ENCODE peak calls at places on chromosomes 16 and 17, in six cellular contexts. One of them, this sample, is unnamed.

GRCh38 chr17:81239714-81240555 is 817 bp downstream of the NDUFAF8 start:
- DNase-seq in IMR-90: peak
- DNase-seq in PC-9: no peak
- DNase-seq in fibroblast of lung: no peak
- DNase-seq in GM23338: peak
- DNase-seq in dorsolateral prefrontal cortex: no peak
- DNase-seq in this sample: no peak

GRCh38 chr17:57662644-57663308 is 82.3 kb downstream of the CCDC182 start:
- DNase-seq in IMR-90: peak
- DNase-seq in PC-9: peak
- DNase-seq in fibroblast of lung: peak
- DNase-seq in GM23338: peak
- DNase-seq in dorsolateral prefrontal cortex: peak
- DNase-seq in this sample: peak

GRCh38 chr17:1720856-1721386 is 3.6 kb upstream of the WDR81 start:
- DNase-seq in IMR-90: peak
- DNase-seq in PC-9: no peak
- DNase-seq in fibroblast of lung: peak
- DNase-seq in GM23338: peak
- DNase-seq in dorsolateral prefrontal cortex: peak
- DNase-seq in this sample: no peak

GRCh38 chr17:20706752-20707372 is 127.3 kb downstream of the CDRT15L2 start:
- DNase-seq in IMR-90: no peak
- DNase-seq in PC-9: no peak
- DNase-seq in fibroblast of lung: no peak
- DNase-seq in GM23338: no peak
- DNase-seq in dorsolateral prefrontal cortex: no peak
- DNase-seq in this sample: no peak

GRCh38 chr17:65532491-65532890 is 29.0 kb downstream of the AXIN2 start:
- DNase-seq in IMR-90: no peak
- DNase-seq in PC-9: peak
- DNase-seq in fibroblast of lung: no peak
- DNase-seq in GM23338: no peak
- DNase-seq in dorsolateral prefrontal cortex: no peak
- DNase-seq in this sample: no peak

GRCh38 chr16:70750893-70751467 is 50.0 kb downstream of the VAC14 start:
- DNase-seq in IMR-90: peak
- DNase-seq in PC-9: no peak
- DNase-seq in fibroblast of lung: peak
- DNase-seq in GM23338: no peak
- DNase-seq in dorsolateral prefrontal cortex: no peak
- DNase-seq in this sample: peak

GRCh38 chr17:61412860-61413653 is 13.4 kb downstream of the TBX2 start:
- DNase-seq in IMR-90: no peak
- DNase-seq in PC-9: no peak
- DNase-seq in fibroblast of lung: no peak
- DNase-seq in GM23338: peak
- DNase-seq in dorsolateral prefrontal cortex: peak
- DNase-seq in this sample: no peak

GRCh38 chr17:45906927-45907622 is 12.7 kb downstream of the MAPT start:
- DNase-seq in IMR-90: no peak
- DNase-seq in PC-9: no peak
- DNase-seq in fibroblast of lung: no peak
- DNase-seq in GM23338: no peak
- DNase-seq in dorsolateral prefrontal cortex: no peak
- DNase-seq in this sample: no peak

GRCh38 chr16:13453938-13454553 is 465.9 kb upstream of the ERCC4 start:
- DNase-seq in IMR-90: no peak
- DNase-seq in PC-9: no peak
- DNase-seq in fibroblast of lung: peak
- DNase-seq in GM23338: peak
- DNase-seq in dorsolateral prefrontal cortex: no peak
- DNase-seq in this sample: no peak

GRCh38 chr16:3641801-3642396 is 12.6 kb upstream of the DNASE1 start:
- DNase-seq in IMR-90: no peak
- DNase-seq in PC-9: no peak
- DNase-seq in fibroblast of lung: no peak
- DNase-seq in GM23338: no peak
- DNase-seq in dorsolateral prefrontal cortex: peak
- DNase-seq in this sample: no peak

GRCh38 chr17:78727057-78727456 is 55.0 kb downstream of the CYTH1 start:
- DNase-seq in IMR-90: no peak
- DNase-seq in PC-9: no peak
- DNase-seq in fibroblast of lung: no peak
- DNase-seq in GM23338: no peak
- DNase-seq in dorsolateral prefrontal cortex: no peak
- DNase-seq in this sample: no peak

GRCh38 chr17:15659663-15660062 is 24.4 kb downstream of the TRIM16 start:
- DNase-seq in IMR-90: no peak
- DNase-seq in PC-9: peak
- DNase-seq in fibroblast of lung: peak
- DNase-seq in GM23338: peak
- DNase-seq in dorsolateral prefrontal cortex: no peak
- DNase-seq in this sample: no peak

GRCh38 chr16:4699030-4699556 is 5.7 kb downstream of the NUDT16L1 start:
- DNase-seq in IMR-90: no peak
- DNase-seq in PC-9: no peak
- DNase-seq in fibroblast of lung: no peak
- DNase-seq in GM23338: no peak
- DNase-seq in dorsolateral prefrontal cortex: no peak
- DNase-seq in this sample: no peak

GRCh38 chr17:49401971-49402491 is 12.7 kb downstream of the PHB1 start:
- DNase-seq in IMR-90: no peak
- DNase-seq in PC-9: no peak
- DNase-seq in fibroblast of lung: no peak
- DNase-seq in GM23338: no peak
- DNase-seq in dorsolateral prefrontal cortex: peak
- DNase-seq in this sample: no peak

GRCh38 chr17:82687375-82687861 is 11.1 kb downstream of the RAB40B start:
- DNase-seq in IMR-90: peak
- DNase-seq in PC-9: peak
- DNase-seq in fibroblast of lung: peak
- DNase-seq in GM23338: no peak
- DNase-seq in dorsolateral prefrontal cortex: no peak
- DNase-seq in this sample: no peak
- TF ChIP-seq CTCF in IMR-90: no peak
- TF ChIP-seq CTCF in PC-9: no peak
- TF ChIP-seq CTCF in fibroblast of lung: no peak
- TF ChIP-seq CTCF in GM23338: no peak
- TF ChIP-seq CTCF in dorsolateral prefrontal cortex: no peak
- TF ChIP-seq CTCF in this sample: no peak

DNA sequence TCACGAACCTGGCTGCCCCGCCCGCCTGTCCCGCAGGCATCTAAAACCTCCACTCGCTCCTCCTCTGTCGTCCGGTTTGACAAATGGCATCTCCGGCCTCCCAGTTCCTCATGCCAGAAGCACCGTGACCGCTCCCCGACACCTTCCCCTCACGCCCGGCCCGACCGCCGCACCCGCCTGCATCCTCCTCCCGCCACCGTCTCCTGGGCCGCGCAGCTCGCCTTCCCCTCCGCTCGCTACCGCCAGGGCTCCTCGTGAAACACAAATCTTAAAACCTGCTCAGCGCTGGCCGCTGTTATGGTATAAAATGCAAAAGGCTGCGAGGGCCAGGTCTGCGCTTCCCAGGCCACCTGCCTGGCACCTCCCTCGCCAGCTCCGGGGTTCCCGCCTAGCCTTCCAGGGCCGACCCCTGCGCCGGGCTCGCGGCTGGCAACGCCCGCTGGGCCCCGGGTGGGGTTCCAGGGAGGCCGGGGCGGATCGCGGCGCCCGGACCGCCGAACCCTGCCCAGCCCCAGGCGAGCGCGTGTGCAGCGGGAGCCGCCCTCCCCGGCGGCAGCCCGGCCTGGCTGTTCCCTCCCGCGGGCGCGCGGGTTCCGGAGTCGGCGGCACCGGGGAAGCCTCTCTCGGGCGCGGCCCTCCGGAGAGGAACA is 488 bp downstream of the SPSB3 start:
- DNase-seq in IMR-90: peak
- DNase-seq in PC-9: peak
- DNase-seq in fibroblast of lung: peak
- DNase-seq in GM23338: peak
- DNase-seq in dorsolateral prefrontal cortex: no peak
- DNase-seq in this sample: no peak
- TF ChIP-seq CTCF in IMR-90: peak
- TF ChIP-seq CTCF in PC-9: no peak
- TF ChIP-seq CTCF in fibroblast of lung: peak
- TF ChIP-seq CTCF in GM23338: no peak
- TF ChIP-seq CTCF in dorsolateral prefrontal cortex: no peak
- TF ChIP-seq CTCF in this sample: no peak

GRCh38 chr17:41171881-41172280 is 3.9 kb upstream of the KRTAP4-3 start:
- DNase-seq in IMR-90: peak
- DNase-seq in PC-9: no peak
- DNase-seq in fibroblast of lung: peak
- DNase-seq in GM23338: no peak
- DNase-seq in dorsolateral prefrontal cortex: no peak
- DNase-seq in this sample: peak

GRCh38 chr17:41163828-41164227 is 3.3 kb upstream of the KRTAP4-4 start:
- DNase-seq in IMR-90: no peak
- DNase-seq in PC-9: no peak
- DNase-seq in fibroblast of lung: peak
- DNase-seq in GM23338: no peak
- DNase-seq in dorsolateral prefrontal cortex: no peak
- DNase-seq in this sample: no peak

GRCh38 chr17:41168121-41168520 is at the start of gene KRTAP4-3:
- DNase-seq in IMR-90: no peak
- DNase-seq in PC-9: no peak
- DNase-seq in fibroblast of lung: no peak
- DNase-seq in GM23338: no peak
- DNase-seq in dorsolateral prefrontal cortex: no peak
- DNase-seq in this sample: no peak

GRCh38 chr17:41167561-41167960 is 460 bp downstream of the KRTAP4-3 start:
- DNase-seq in IMR-90: no peak
- DNase-seq in PC-9: no peak
- DNase-seq in fibroblast of lung: no peak
- DNase-seq in GM23338: no peak
- DNase-seq in dorsolateral prefrontal cortex: no peak
- DNase-seq in this sample: no peak
- TF ChIP-seq CTCF in IMR-90: no peak
- TF ChIP-seq CTCF in PC-9: no peak
- TF ChIP-seq CTCF in fibroblast of lung: no peak
- TF ChIP-seq CTCF in GM23338: no peak
- TF ChIP-seq CTCF in dorsolateral prefrontal cortex: no peak
- TF ChIP-seq CTCF in this sample: no peak

DNA sequence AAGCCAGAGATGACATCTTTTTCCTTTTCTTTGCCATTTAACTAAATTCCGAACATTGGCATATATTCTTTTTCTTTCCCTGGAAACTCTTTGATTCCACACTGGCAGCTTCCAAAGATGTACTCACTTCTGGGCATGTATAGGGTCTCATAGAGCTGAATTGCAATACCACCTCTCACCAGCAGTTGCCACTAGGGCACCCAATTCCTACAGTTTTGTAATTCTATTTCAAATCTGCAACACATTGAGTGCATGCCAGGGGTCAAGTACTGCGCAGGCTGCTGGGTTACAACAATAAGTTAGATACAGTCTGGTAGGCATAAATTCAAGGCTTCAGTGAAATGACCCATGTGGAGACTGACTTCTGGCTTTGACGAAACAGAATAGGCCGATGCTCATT is 208.8 kb upstream of the NLRP1 start:
- DNase-seq in IMR-90: no peak
- DNase-seq in PC-9: no peak
- DNase-seq in fibroblast of lung: no peak
- DNase-seq in GM23338: no peak
- DNase-seq in dorsolateral prefrontal cortex: no peak
- DNase-seq in this sample: no peak
- TF ChIP-seq CTCF in IMR-90: peak
- TF ChIP-seq CTCF in PC-9: peak
- TF ChIP-seq CTCF in fibroblast of lung: peak
- TF ChIP-seq CTCF in GM23338: peak
- TF ChIP-seq CTCF in dorsolateral prefrontal cortex: no peak
- TF ChIP-seq CTCF in this sample: no peak

GRCh38 chr17:64019486-64020067 is 856 bp downstream of the ICAM2 start:
- DNase-seq in IMR-90: no peak
- DNase-seq in PC-9: no peak
- DNase-seq in fibroblast of lung: no peak
- DNase-seq in GM23338: no peak
- DNase-seq in dorsolateral prefrontal cortex: no peak
- DNase-seq in this sample: no peak

GRCh38 chr17:64017381-64017980 is 3.0 kb downstream of the ICAM2 start:
- DNase-seq in IMR-90: no peak
- DNase-seq in PC-9: no peak
- DNase-seq in fibroblast of lung: no peak
- DNase-seq in GM23338: peak
- DNase-seq in dorsolateral prefrontal cortex: no peak
- DNase-seq in this sample: no peak

GRCh38 chr17:64015447-64015846 is 5.0 kb downstream of the ICAM2 start:
- DNase-seq in IMR-90: no peak
- DNase-seq in PC-9: no peak
- DNase-seq in fibroblast of lung: no peak
- DNase-seq in GM23338: no peak
- DNase-seq in dorsolateral prefrontal cortex: no peak
- DNase-seq in this sample: no peak

GRCh38 chr17:64016974-64017373 is 3.5 kb downstream of the ICAM2 start:
- DNase-seq in IMR-90: no peak
- DNase-seq in PC-9: no peak
- DNase-seq in fibroblast of lung: no peak
- DNase-seq in GM23338: no peak
- DNase-seq in dorsolateral prefrontal cortex: no peak
- DNase-seq in this sample: no peak

DNA sequence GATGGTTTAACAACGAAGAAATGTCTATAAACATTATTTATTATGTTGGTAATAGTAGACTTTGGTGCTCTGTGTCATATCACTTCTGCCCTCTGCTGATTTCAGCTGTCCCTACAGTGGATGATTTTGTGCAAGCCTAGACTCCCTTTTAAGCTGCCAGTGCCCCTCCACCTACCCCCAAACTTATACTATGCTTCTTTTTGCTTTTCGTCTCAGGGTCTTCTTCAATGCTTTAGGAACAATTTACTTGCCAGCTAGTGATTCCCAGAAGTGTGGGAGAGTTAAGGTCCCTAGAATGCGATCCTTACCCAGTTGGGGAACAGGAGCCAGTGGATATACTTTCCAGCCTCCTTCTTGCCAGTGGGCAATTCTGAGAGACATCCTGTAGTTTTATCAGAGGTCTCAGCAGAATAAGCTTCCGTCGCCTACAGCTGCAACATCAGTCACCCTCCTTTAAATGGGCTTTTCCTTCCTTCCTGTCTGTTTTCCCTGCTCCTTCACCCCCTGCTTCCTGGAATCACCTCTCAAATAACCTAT is 4.1 kb downstream of the ICAM2 start:
- DNase-seq in IMR-90: no peak
- DNase-seq in PC-9: no peak
- DNase-seq in fibroblast of lung: no peak
- DNase-seq in GM23338: no peak
- DNase-seq in dorsolateral prefrontal cortex: no peak
- DNase-seq in this sample: no peak
- TF ChIP-seq CTCF in IMR-90: no peak
- TF ChIP-seq CTCF in PC-9: no peak
- TF ChIP-seq CTCF in fibroblast of lung: peak
- TF ChIP-seq CTCF in GM23338: no peak
- TF ChIP-seq CTCF in dorsolateral prefrontal cortex: no peak
- TF ChIP-seq CTCF in this sample: peak

This sample was measured in AG09319.